ENCODE peak calls at places on chromosomes 6 and 20, in five cellular contexts. P is stomach, T is Panc1, A is H1, L is gastrocnemius medialis. F is an unnamed sample. For H3K4me1, the result is how much of the 10 kb centered on the place peaks cover.

GRCh38 chr6:108492131-108492766 is 68.5 kb upstream of the FOXO3 start:
- DNase-seq in P (no peak), T (peak), A (no peak), L (no peak), F (no peak)

GRCh38 chr6:150717419-150717818 is 117.7 kb downstream of the PLEKHG1 start:
- DNase-seq in P (peak), T (no peak), A (no peak), L (no peak), F (no peak)

GRCh38 chr6:125149256-125150144 is 4.1 kb upstream of the TPD52L1 start:
- DNase-seq in P (no peak), T (no peak), A (no peak), L (peak), F (no peak)

GRCh38 chr6:32937230-32937633 is 3.6 kb downstream of the HLA-DMB start:
- DNase-seq in P (no peak), T (no peak), A (no peak), L (peak), F (no peak)

GRCh38 chr6:121157913-121158312 is 176.4 kb downstream of the TBC1D32 start:
- DNase-seq in P (no peak), T (no peak), A (no peak), L (no peak), F (no peak)

GRCh38 chr6:47353822-47354221 is 44.1 kb upstream of the TNFRSF21 start:
- DNase-seq in P (no peak), T (no peak), A (no peak), L (no peak), F (no peak)

GRCh38 chr6:34556031-34556471 is at the start of gene SPDEF:
- DNase-seq in P (peak), T (no peak), A (no peak), L (no peak), F (no peak)

GRCh38 chr6:32081168-32081624 is 27.9 kb downstream of the TNXB start:
- DNase-seq in P (no peak), T (no peak), A (no peak), L (peak), F (no peak)

GRCh38 chr6:14547284-14548001 is 429.9 kb downstream of the CD83 start:
- DNase-seq in P (no peak), T (no peak), A (no peak), L (no peak), F (no peak)

GRCh38 chr6:35288834-35289233 is 8.8 kb upstream of the DEF6 start:
- DNase-seq in P (no peak), T (no peak), A (no peak), L (no peak), F (no peak)

GRCh38 chr6:142761756-142762155 is 183.2 kb downstream of the HIVEP2 start:
- DNase-seq in P (no peak), T (no peak), A (no peak), L (no peak), F (no peak)

GRCh38 chr6:2865270-2866182 is 23.9 kb upstream of the SERPINB1 start:
- DNase-seq in P (no peak), T (no peak), A (no peak), L (no peak), F (no peak)

GRCh38 chr6:163289445-163289844 is 125.1 kb upstream of the QKI start:
- DNase-seq in P (no peak), T (no peak), A (no peak), L (peak), F (no peak)

GRCh38 chr6:47360388-47360787 is 50.7 kb upstream of the TNFRSF21 start:
- DNase-seq in P (no peak), T (no peak), A (no peak), L (no peak), F (no peak)

GRCh38 chr6:57317060-57317943 is at the start of gene PRIM2:
- DNase-seq in P (peak), T (peak), A (peak), L (peak), F (peak)

GRCh38 chr6:53894086-53894485 is 99.3 kb downstream of the LRRC1 start:
- DNase-seq in P (no peak), T (no peak), A (no peak), L (no peak), F (no peak)

GRCh38 chr6:81384921-81385320 is 367.6 kb downstream of the TENT5A start:
- DNase-seq in P (no peak), T (no peak), A (no peak), L (no peak), F (no peak)

GRCh38 chr6:127459231-127459641 is at the start of gene KIAA0408:
- DNase-seq in P (peak), T (no peak), A (no peak), L (peak), F (no peak)

GRCh38 chr6:76703285-76703684 is 630.8 kb upstream of the IMPG1 start:
- DNase-seq in P (no peak), T (no peak), A (no peak), L (no peak), F (no peak)

GRCh38 chr20:44182863-44183262 is 4.1 kb downstream of the JPH2 start:
- DNase-seq in P (no peak), T (no peak), A (no peak), L (no peak), F (no peak)

GRCh38 chr6:72446427-72446826 is 175.4 kb upstream of the KCNQ5 start:
- DNase-seq in P (no peak), T (no peak), A (no peak), L (no peak), F (no peak)

GRCh38 chr6:72977114-72977513 is 248.2 kb downstream of the KHDC1L start:
- DNase-seq in P (no peak), T (no peak), A (no peak), L (no peak), F (no peak)

GRCh38 chr6:100979269-100979668 is 98.1 kb upstream of the ASCC3 start:
- DNase-seq in P (no peak), T (no peak), A (no peak), L (no peak), F (no peak)

GRCh38 chr6:10402648-10403311 is 12.1 kb downstream of the TFAP2A start:
- DNase-seq in P (no peak), T (no peak), A (no peak), L (no peak), F (no peak)

GRCh38 chr20:41349943-41350342 is 9.3 kb downstream of the LPIN3 start:
- DNase-seq in P (no peak), T (no peak), A (no peak), L (no peak), F (no peak)

GRCh38 chr20:41355192-41355591 is 11.4 kb downstream of the EMILIN3 start:
- DNase-seq in P (no peak), T (no peak), A (no peak), L (no peak), F (no peak)

GRCh38 chr20:41352106-41352505 is 11.5 kb downstream of the LPIN3 start:
- DNase-seq in P (no peak), T (no peak), A (no peak), L (no peak), F (no peak)

GRCh38 chr20:41353530-41353929 is 12.9 kb downstream of the LPIN3 start:
- DNase-seq in P (no peak), T (no peak), A (no peak), L (no peak), F (no peak)

GRCh38 chr20:41352666-41353065 is 12.0 kb downstream of the LPIN3 start:
- DNase-seq in P (no peak), T (no peak), A (no peak), L (no peak), F (no peak)
- H3K4me1 ChIP-seq in P (under half), T (under half), A (under half), L (under half), F (under half)

GRCh38 chr6:138507977-138508675 is 8.8 kb upstream of the NHSL1 start:
- DNase-seq in P (peak), T (no peak), A (no peak), L (no peak), F (no peak)

GRCh38 chr6:138512615-138513014 is 13.3 kb upstream of the NHSL1 start:
- DNase-seq in P (no peak), T (no peak), A (no peak), L (no peak), F (no peak)

GRCh38 chr6:138504764-138505689 is 5.7 kb upstream of the NHSL1 start:
- DNase-seq in P (no peak), T (no peak), A (no peak), L (no peak), F (no peak)

GRCh38 chr6:138509371-138509770 is 10.1 kb upstream of the NHSL1 start:
- DNase-seq in P (peak), T (peak), A (no peak), L (no peak), F (no peak)

GRCh38 chr6:138508676-138508988 is 9.3 kb upstream of the NHSL1 start:
- DNase-seq in P (no peak), T (no peak), A (no peak), L (no peak), F (no peak)
- H3K27ac ChIP-seq in P (peak), T (no peak), A (no peak), L (no peak), F (no peak)

DNA sequence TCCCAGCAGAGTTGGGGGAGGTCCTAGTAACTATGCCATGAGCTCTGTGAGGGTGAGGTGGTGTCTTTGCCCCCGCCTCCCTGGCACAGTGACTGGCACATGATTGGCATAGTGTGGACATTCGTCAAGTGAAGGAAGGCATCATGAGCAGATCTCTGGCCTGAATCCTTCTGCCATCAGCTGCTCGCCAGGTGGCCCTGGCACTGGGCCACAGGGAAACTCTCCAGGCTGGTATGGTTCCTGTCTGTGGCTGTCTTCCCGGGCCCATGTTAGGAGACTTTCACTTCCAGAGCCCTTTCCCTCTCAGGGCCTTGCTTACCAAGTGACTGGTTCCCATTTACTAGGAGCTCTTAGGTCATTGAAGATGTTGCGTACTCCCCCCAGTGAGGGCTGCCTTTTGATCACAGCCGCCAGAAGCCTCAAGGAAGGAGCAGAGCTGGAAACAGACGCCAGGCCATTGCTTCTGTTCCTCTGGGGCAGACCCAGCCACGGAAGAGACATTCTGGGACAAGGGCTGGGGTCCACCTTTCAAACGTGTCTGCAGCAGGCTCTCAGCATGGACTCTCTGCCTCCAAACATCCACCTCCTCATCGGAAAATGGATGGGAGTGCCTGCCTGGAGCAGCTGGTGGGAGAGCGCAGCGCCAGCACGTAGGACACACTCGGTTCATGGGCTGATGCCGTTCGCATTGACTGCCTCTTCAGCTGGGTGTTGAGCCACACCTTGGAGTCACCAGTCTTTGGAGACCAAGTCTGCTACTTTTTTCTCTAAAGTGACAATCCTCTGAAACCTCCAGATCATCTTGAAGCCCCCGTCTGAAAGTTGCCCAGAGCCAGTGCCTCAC is 67.2 kb downstream of the PTPN1 start:
- DNase-seq in P (peak), T (no peak), A (no peak), L (peak), F (no peak)
- H3K4me3 ChIP-seq in P (no peak), T (no peak), A (no peak), L (no peak), F (no peak)

GRCh38 chr20:1894951-1895673 is at the start of gene SIRPA:
- DNase-seq in P (peak), T (no peak), A (peak), L (peak), F (no peak)

GRCh38 chr20:1897486-1897885 is 2.3 kb downstream of the SIRPA start:
- DNase-seq in P (no peak), T (no peak), A (no peak), L (no peak), F (no peak)

GRCh38 chr20:1896859-1897258 is 1.7 kb downstream of the SIRPA start:
- DNase-seq in P (no peak), T (no peak), A (no peak), L (no peak), F (no peak)

GRCh38 chr20:1894471-1894950 is 696 bp upstream of the SIRPA start:
- DNase-seq in P (peak), T (no peak), A (no peak), L (no peak), F (no peak)

GRCh38 chr20:1895674-1896496 is 678 bp downstream of the SIRPA start:
- DNase-seq in P (no peak), T (no peak), A (peak), L (peak), F (no peak)
- H3K4me1 ChIP-seq in P (under half), T (under half), A (under half), L (under half), F (under half)

F was measured in iPS DF 6.9.